ENCODE peak calls at places on chromosomes 7 and 10, in four cellular contexts. One of them, this sample, is unnamed.
A peak's percentile ranks its signal among the peaks of the same experiment; 100 is the strongest.

GRCh38 chr7:5510426-5511045 is 86.9 kb upstream of the TNRC18 start:
- DNase-seq in GM23338: no peak
- DNase-seq in NCI-H1105 treated with DMSO at 0.1 percent for 48 hours: no peak
- DNase-seq in fibroblast of lung: no peak
- DNase-seq in this sample: no peak

GRCh38 chr7:157318015-157318706 is 18.6 kb upstream of the DNAJB6 start:
- DNase-seq in GM23338: no peak
- DNase-seq in NCI-H1105 treated with DMSO at 0.1 percent for 48 hours: no peak
- DNase-seq in fibroblast of lung: peak; percentile 62
- DNase-seq in this sample: no peak

GRCh38 chr7:127588697-127589482 is 679 bp downstream of the ARF5 start:
- DNase-seq in GM23338: peak; percentile 91
- DNase-seq in NCI-H1105 treated with DMSO at 0.1 percent for 48 hours: peak; percentile 60
- DNase-seq in fibroblast of lung: peak; percentile 49
- DNase-seq in this sample: peak; percentile 74

GRCh38 chr10:11639861-11640764 is 28.7 kb upstream of the USP6NL start:
- DNase-seq in GM23338: no peak
- DNase-seq in NCI-H1105 treated with DMSO at 0.1 percent for 48 hours: no peak
- DNase-seq in fibroblast of lung: no peak
- DNase-seq in this sample: no peak

GRCh38 chr7:122653685-122654084 is 45.2 kb downstream of the RNF133 start:
- DNase-seq in GM23338: no peak
- DNase-seq in NCI-H1105 treated with DMSO at 0.1 percent for 48 hours: no peak
- DNase-seq in fibroblast of lung: no peak
- DNase-seq in this sample: no peak

GRCh38 chr7:92244803-92245486 is 769 bp downstream of the KRIT1 start:
- DNase-seq in GM23338: no peak
- DNase-seq in NCI-H1105 treated with DMSO at 0.1 percent for 48 hours: no peak
- DNase-seq in fibroblast of lung: no peak
- DNase-seq in this sample: peak; percentile 72

GRCh38 chr7:140189917-140190316 is 13.1 kb upstream of the KDM7A start:
- DNase-seq in GM23338: no peak
- DNase-seq in NCI-H1105 treated with DMSO at 0.1 percent for 48 hours: no peak
- DNase-seq in fibroblast of lung: no peak
- DNase-seq in this sample: no peak

GRCh38 chr7:94449151-94449725 is 54.5 kb downstream of the COL1A2 start:
- DNase-seq in GM23338: peak; percentile 63
- DNase-seq in NCI-H1105 treated with DMSO at 0.1 percent for 48 hours: peak; percentile 78
- DNase-seq in fibroblast of lung: peak; percentile 33
- DNase-seq in this sample: peak; percentile 12

GRCh38 chr7:99125505-99125865 is 18.4 kb downstream of the SMURF1 start:
- DNase-seq in GM23338: no peak
- DNase-seq in NCI-H1105 treated with DMSO at 0.1 percent for 48 hours: no peak
- DNase-seq in fibroblast of lung: no peak
- DNase-seq in this sample: no peak

GRCh38 chr10:125788156-125789034 is 12.8 kb upstream of the MMP21 start:
- DNase-seq in GM23338: no peak
- DNase-seq in NCI-H1105 treated with DMSO at 0.1 percent for 48 hours: no peak
- DNase-seq in fibroblast of lung: no peak
- DNase-seq in this sample: no peak

GRCh38 chr10:100968839-100969174 is 497 bp upstream of the SEMA4G start:
- DNase-seq in GM23338: no peak
- DNase-seq in NCI-H1105 treated with DMSO at 0.1 percent for 48 hours: no peak
- DNase-seq in fibroblast of lung: no peak
- DNase-seq in this sample: no peak

GRCh38 chr7:26227987-26228386 is 26.4 kb downstream of the CBX3 start:
- DNase-seq in GM23338: no peak
- DNase-seq in NCI-H1105 treated with DMSO at 0.1 percent for 48 hours: no peak
- DNase-seq in fibroblast of lung: no peak
- DNase-seq in this sample: no peak

GRCh38 chr7:79787623-79788022 is 334.2 kb upstream of the MAGI2 start:
- DNase-seq in GM23338: no peak
- DNase-seq in NCI-H1105 treated with DMSO at 0.1 percent for 48 hours: no peak
- DNase-seq in fibroblast of lung: peak; percentile 42
- DNase-seq in this sample: no peak

GRCh38 chr10:76082232-76082631 is 650.8 kb downstream of the LRMDA start:
- DNase-seq in GM23338: no peak
- DNase-seq in NCI-H1105 treated with DMSO at 0.1 percent for 48 hours: no peak
- DNase-seq in fibroblast of lung: peak; percentile 28
- DNase-seq in this sample: no peak